ENCODE peak calls at places on chromosomes 6 and 20, in five cellular contexts. E is Panc1, L is uterus, D is GM23338, B is lower lobe of right lung. Z is an unnamed sample. For H3K4me1, the result is how much of the 10 kb centered on the place peaks cover.

GRCh38 chr20:46559685-46560440 is 9.4 kb upstream of the OCSTAMP start:
- DNase-seq in E (no peak), L (no peak), D (no peak), B (no peak), Z (no peak)

GRCh38 chr20:41140226-41141133 is 3.1 kb downstream of the PLCG1 start:
- DNase-seq in E (no peak), L (no peak), D (no peak), B (no peak), Z (no peak)

GRCh38 chr6:125670586-125670985 is 78.8 kb upstream of the HEY2 start:
- DNase-seq in E (no peak), L (no peak), D (peak), B (no peak), Z (peak)

GRCh38 chr6:157396026-157396425 is 15.0 kb downstream of the ZDHHC14 start:
- DNase-seq in E (no peak), L (no peak), D (no peak), B (no peak), Z (no peak)

GRCh38 chr6:33868143-33868542 is 64.3 kb upstream of the MLN start:
- DNase-seq in E (no peak), L (no peak), D (no peak), B (no peak), Z (no peak)

GRCh38 chr6:111740506-111740905 is 132.7 kb downstream of the FYN start:
- DNase-seq in E (no peak), L (no peak), D (no peak), B (no peak), Z (no peak)

GRCh38 chr6:166618866-166619761 is 7.9 kb downstream of the RPS6KA2 start:
- DNase-seq in E (no peak), L (no peak), D (no peak), B (no peak), Z (no peak)

GRCh38 chr6:10151144-10151915 is 263.5 kb downstream of the TFAP2A start:
- DNase-seq in E (no peak), L (no peak), D (no peak), B (no peak), Z (no peak)

GRCh38 chr6:130675072-130675471 is 152.1 kb upstream of the SMLR1 start:
- DNase-seq in E (no peak), L (no peak), D (no peak), B (no peak), Z (no peak)

GRCh38 chr6:6588064-6588923 is at the start of gene LY86:
- DNase-seq in E (no peak), L (peak), D (peak), B (no peak), Z (no peak)

GRCh38 chr6:138004423-138005287 is 102.6 kb downstream of the PERP start:
- DNase-seq in E (no peak), L (no peak), D (peak), B (no peak), Z (peak)

GRCh38 chr6:106849676-106850332 is 124.7 kb downstream of the CD24 start:
- DNase-seq in E (no peak), L (no peak), D (no peak), B (no peak), Z (no peak)

GRCh38 chr6:113219783-113220182 is 637.4 kb upstream of the MARCKS start:
- DNase-seq in E (no peak), L (no peak), D (no peak), B (no peak), Z (no peak)

GRCh38 chr6:145020543-145020942 is 714.8 kb downstream of the EPM2A start:
- DNase-seq in E (no peak), L (no peak), D (no peak), B (no peak), Z (no peak)

GRCh38 chr6:84228198-84228543 is 728 bp upstream of the CEP162 start:
- DNase-seq in E (no peak), L (no peak), D (no peak), B (no peak), Z (no peak)

GRCh38 chr6:84227434-84228197 is at the start of gene CEP162:
- DNase-seq in E (peak), L (peak), D (peak), B (peak), Z (peak)

GRCh38 chr6:84224251-84224650 is 3.2 kb downstream of the CEP162 start:
- DNase-seq in E (no peak), L (no peak), D (no peak), B (no peak), Z (no peak)

GRCh38 chr6:84222426-84222825 is 5.0 kb downstream of the CEP162 start:
- DNase-seq in E (no peak), L (no peak), D (no peak), B (no peak), Z (no peak)

GRCh38 chr6:84227044-84227433 is 404 bp downstream of the CEP162 start:
- DNase-seq in E (no peak), L (no peak), D (peak), B (no peak), Z (peak)
- H3K4me1 ChIP-seq in E (under half), L (under half), D (under half), B (under half), Z (under half)

GRCh38 chr6:17583811-17584210 is 16.3 kb upstream of the FAM8A1 start:
- DNase-seq in E (no peak), L (no peak), D (no peak), B (no peak), Z (no peak)

GRCh38 chr6:17580518-17581048 is 19.5 kb upstream of the FAM8A1 start:
- DNase-seq in E (no peak), L (peak), D (peak), B (peak), Z (no peak)

GRCh38 chr6:17585766-17586502 is 14.2 kb upstream of the FAM8A1 start:
- DNase-seq in E (no peak), L (no peak), D (peak), B (peak), Z (peak)

GRCh38 chr6:17588011-17588410 is 12.1 kb upstream of the FAM8A1 start:
- DNase-seq in E (no peak), L (no peak), D (no peak), B (no peak), Z (no peak)

GRCh38 chr6:17584241-17584803 is 15.8 kb upstream of the FAM8A1 start:
- DNase-seq in E (peak), L (no peak), D (peak), B (no peak), Z (peak)
- TF ChIP-seq CTCF in E (peak), L (peak), D (peak), B (peak), Z (peak)

DNA sequence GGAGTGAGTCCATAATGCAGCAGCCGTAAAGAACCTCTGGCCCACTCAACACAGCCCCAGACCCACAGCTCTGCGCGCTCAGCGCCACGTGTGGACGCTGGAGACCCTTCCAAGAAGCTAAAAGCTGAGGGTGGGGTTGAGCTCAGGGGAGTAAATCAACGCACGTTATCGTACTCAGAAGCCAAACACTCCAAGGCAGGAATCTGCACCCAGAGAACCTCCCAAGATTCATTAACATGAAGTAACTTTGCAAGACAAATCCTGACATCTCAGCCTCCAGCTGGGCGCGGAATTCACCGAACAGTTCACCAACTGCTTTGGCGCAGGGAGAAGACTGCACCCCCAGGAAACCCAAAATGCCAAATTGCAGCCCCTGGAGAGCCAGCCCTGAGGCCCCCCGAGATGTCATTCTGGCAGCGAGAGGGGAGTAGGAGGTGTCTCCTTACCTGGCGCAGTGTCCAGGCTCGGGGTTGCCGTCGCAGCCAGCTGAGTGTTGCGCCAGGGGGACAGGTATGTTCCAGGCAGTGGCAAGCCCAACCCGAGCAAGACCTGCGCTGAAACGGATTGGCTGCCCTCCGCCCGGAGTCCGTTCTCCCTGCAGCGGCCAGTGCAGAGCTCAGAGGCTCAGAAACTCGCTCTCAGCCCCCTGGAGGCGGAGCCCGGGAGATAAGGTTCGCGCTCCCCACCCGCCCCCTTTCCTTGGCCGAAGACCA is at the start of gene COL21A1:
- DNase-seq in E (no peak), L (peak), D (peak), B (peak), Z (peak)
- H3K27ac ChIP-seq in E (no peak), L (peak), D (peak), B (peak), Z (no peak)

GRCh38 chr6:24861934-24862333 is 63.2 kb upstream of the ARMH2 start:
- DNase-seq in E (no peak), L (no peak), D (no peak), B (no peak), Z (no peak)

GRCh38 chr6:24865161-24865560 is 66.4 kb upstream of the ARMH2 start:
- DNase-seq in E (no peak), L (no peak), D (no peak), B (no peak), Z (no peak)

GRCh38 chr6:24867104-24867703 is 68.5 kb upstream of the ARMH2 start:
- DNase-seq in E (no peak), L (no peak), D (peak), B (no peak), Z (no peak)

GRCh38 chr6:24868765-24869164 is 67.0 kb downstream of the RIPOR2 start:
- DNase-seq in E (no peak), L (no peak), D (no peak), B (no peak), Z (no peak)

GRCh38 chr6:24864345-24864744 is 65.6 kb upstream of the ARMH2 start:
- DNase-seq in E (no peak), L (no peak), D (no peak), B (no peak), Z (no peak)
- H3K4me1 ChIP-seq in E (under half), L (under half), D (under half), B (under half), Z (under half)

GRCh38 chr6:122997541-122998150 is 1.6 kb downstream of the CLVS2 start:
- DNase-seq in E (no peak), L (no peak), D (no peak), B (no peak), Z (no peak)

GRCh38 chr6:122994256-122994655 is 1.8 kb upstream of the CLVS2 start:
- DNase-seq in E (no peak), L (no peak), D (no peak), B (no peak), Z (peak)

GRCh38 chr6:122998403-122998965 is 2.4 kb downstream of the CLVS2 start:
- DNase-seq in E (no peak), L (no peak), D (no peak), B (no peak), Z (no peak)

GRCh38 chr6:122995930-122996796 is at the start of gene CLVS2:
- DNase-seq in E (no peak), L (peak), D (peak), B (no peak), Z (peak)

DNA sequence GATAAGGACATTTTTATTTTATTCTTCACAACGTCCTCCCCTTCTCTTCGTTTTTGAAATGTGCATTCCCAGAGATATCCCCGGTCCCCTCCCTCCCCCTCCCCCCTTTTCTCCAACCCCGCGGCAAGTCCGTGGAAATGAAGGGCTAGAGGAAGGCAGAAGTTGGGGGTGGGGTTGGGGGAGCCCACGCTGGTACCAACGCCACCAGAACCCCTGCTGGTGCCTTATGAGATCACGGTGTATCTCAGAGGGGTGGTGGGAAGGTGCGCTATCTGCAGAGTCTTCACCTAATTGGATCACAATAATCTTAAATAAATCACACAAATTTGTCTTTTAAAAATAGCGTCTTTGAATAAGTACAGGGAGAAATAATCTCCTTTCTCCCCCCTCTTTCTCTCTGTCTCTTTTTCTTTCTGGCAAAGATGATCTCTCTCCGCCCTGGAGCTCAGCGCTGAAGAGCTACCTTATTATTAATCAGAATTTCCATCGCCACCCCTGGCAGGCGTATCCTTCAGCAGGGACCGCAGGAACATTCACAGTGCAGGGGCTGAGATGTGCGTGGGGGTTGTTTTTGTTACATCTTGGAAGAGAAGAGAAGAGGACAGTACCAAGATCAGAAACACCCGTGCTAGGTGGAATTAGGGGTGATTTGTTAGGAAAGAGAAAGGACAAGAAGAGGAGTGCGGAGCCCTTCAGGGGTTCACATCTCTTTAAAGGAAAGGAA is 924 bp downstream of the CLVS2 start:
- DNase-seq in E (no peak), L (no peak), D (no peak), B (no peak), Z (peak)
- TF ChIP-seq CTCF in E (no peak), L (no peak), D (no peak), B (no peak), Z (no peak)

DNA sequence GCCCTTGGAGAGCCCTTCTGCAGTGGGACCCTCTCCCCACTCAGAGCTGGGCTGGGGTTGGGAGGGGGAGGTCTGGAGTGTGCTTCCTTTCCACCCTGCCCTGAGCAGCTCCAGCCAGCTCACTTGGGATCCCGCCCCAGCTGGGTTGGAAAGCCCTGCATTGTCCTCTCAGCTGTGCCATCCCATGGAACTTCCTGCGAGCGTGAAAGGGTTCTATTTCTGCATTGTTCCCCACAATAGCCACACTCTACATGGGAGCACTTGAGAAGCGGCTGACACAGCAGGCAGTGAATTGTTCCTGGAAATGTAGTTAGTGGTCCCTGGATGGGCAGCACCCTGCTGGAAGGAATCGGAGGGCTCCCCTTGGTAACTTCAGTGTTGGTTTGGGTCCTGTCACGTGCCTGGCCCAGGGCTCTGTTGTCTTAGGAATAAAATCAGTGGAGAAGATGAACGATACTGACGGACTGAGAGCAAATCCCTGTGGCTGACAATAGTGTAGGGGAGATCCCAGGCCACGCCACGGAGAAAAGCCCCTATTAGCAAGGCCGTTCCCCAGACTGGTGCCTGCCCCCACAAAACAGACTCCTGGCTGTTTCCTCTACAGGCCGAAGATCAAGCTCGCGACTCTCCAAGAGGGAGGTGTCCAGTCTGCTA is 18.7 kb downstream of the DNMT3B start:
- DNase-seq in E (no peak), L (no peak), D (peak), B (no peak), Z (peak)
- H3K27ac ChIP-seq in E (no peak), L (no peak), D (peak), B (no peak), Z (peak)

GRCh38 chr6:30122515-30122914 is 9.6 kb upstream of the TRIM31 start:
- DNase-seq in E (no peak), L (no peak), D (no peak), B (no peak), Z (no peak)
- H3K4me1 ChIP-seq in E (under half), L (under half), D (under half), B (under half), Z (under half)

Z was measured in neural progenitor cell.